ENCODE peak calls at places on chromosomes 2 and 18, in four cellular contexts. J is GM23248, X is H1, B is WERI-Rb-1. A is an unnamed sample.
A peak's percentile ranks its signal among the peaks of the same experiment; 100 is the strongest.

GRCh38 chr2:127173073-127173472 is 47.0 kb downstream of the CYP27C1 start:
- DNase-seq in X (no peak), B (no peak), J (peak; percentile 98), A (no peak)

GRCh38 chr2:43727634-43728014 is 46.2 kb upstream of the DYNC2LI1 start:
- DNase-seq in B (no peak), X (no peak), J (no peak), A (no peak)

GRCh38 chr18:24189007-24189528 is 50.2 kb downstream of the CABYR start:
- DNase-seq in B (no peak), X (no peak), J (peak; percentile 18), A (no peak)

GRCh38 chr2:180657054-180657453 is 323.4 kb upstream of the UBE2E3 start:
- DNase-seq in B (no peak), X (no peak), J (peak; percentile 56), A (no peak)

GRCh38 chr2:60679059-60679780 is 76.8 kb upstream of the PAPOLG start:
- DNase-seq in J (no peak), X (no peak), B (no peak), A (no peak)

GRCh38 chr18:70293166-70293565 is 4.3 kb downstream of the SOCS6 start:
- DNase-seq in J (no peak), X (no peak), B (no peak), A (no peak)

GRCh38 chr18:57561728-57562423 is 24.6 kb downstream of the FECH start:
- DNase-seq in J (peak; percentile 59), B (peak; percentile 49), X (peak; percentile 67), A (no peak)

GRCh38 chr2:163405298-163405697 is 330.5 kb downstream of the FIGN start:
- DNase-seq in X (no peak), J (no peak), B (no peak), A (no peak)

GRCh38 chr2:96493072-96493471 is 12.1 kb downstream of the NEURL3 start:
- DNase-seq in J (no peak), X (no peak), B (no peak), A (no peak)

GRCh38 chr2:113675885-113676284 is 48.8 kb downstream of the RABL2A start:
- DNase-seq in J (no peak), B (no peak), X (no peak), A (no peak)

GRCh38 chr2:241867776-241868420 is 1.6 kb upstream of the RTP5 start:
- DNase-seq in J (peak; percentile 17), X (no peak), B (no peak), A (no peak)

GRCh38 chr18:70373062-70373519 is 84.2 kb downstream of the SOCS6 start:
- DNase-seq in X (no peak), B (peak; percentile 10), J (peak; percentile 96), A (no peak)

GRCh38 chr2:68043719-68044498 is 18.9 kb downstream of the C1D start:
- DNase-seq in B (no peak), J (peak; percentile 90), X (no peak), A (no peak)

GRCh38 chr2:216920150-216920846 is 60.4 kb upstream of the TNP1 start:
- DNase-seq in J (no peak), B (no peak), X (no peak), A (no peak)

GRCh38 chr18:77197073-77197472 is 52.6 kb upstream of the GALR1 start:
- DNase-seq in J (no peak), B (peak; percentile 21), X (peak; percentile 56), A (no peak)

GRCh38 chr2:20723543-20723942 is 56.6 kb downstream of the GDF7 start:
- DNase-seq in J (peak; percentile 41), X (no peak), B (no peak), A (no peak)

GRCh38 chr2:191889924-191890323 is 43.0 kb upstream of the CAVIN2 start:
- DNase-seq in J (no peak), B (no peak), X (no peak), A (no peak)

GRCh38 chr2:99864561-99865216 is 277.7 kb downstream of the AFF3 start:
- DNase-seq in X (no peak), J (peak; percentile 63), B (no peak), A (peak; percentile 43)

GRCh38 chr18:3623769-3624545 is 174.0 kb downstream of the TGIF1 start:
- DNase-seq in J (peak; percentile 98), X (peak; percentile 65), B (peak; percentile 36), A (peak; percentile 85)

GRCh38 chr2:74391209-74391579 is 11.1 kb upstream of the DCTN1 start:
- DNase-seq in J (peak; percentile 69), X (no peak), B (no peak), A (no peak)

GRCh38 chr2:127195140-127196074 is 24.7 kb downstream of the CYP27C1 start:
- DNase-seq in J (no peak), B (no peak), X (no peak), A (no peak)

GRCh38 chr2:74895031-74895425 is 61.1 kb downstream of the HK2 start:
- DNase-seq in B (no peak), J (no peak), X (no peak), A (no peak)

GRCh38 chr2:168119519-168120141 is 127.8 kb downstream of the STK39 start:
- DNase-seq in J (peak; percentile 69), X (no peak), B (peak; percentile 25), A (no peak)

GRCh38 chr2:23594079-23594494 is 209.1 kb downstream of the KLHL29 start:
- DNase-seq in B (no peak), J (no peak), X (no peak), A (no peak)

GRCh38 chr2:12921321-12921720 is 204.6 kb downstream of the TRIB2 start:
- DNase-seq in X (no peak), B (no peak), J (no peak), A (no peak)

GRCh38 chr18:64372850-64373249 is 224.0 kb upstream of the LINC00305 start:
- DNase-seq in B (no peak), J (no peak), X (no peak), A (no peak)

GRCh38 chr2:184692137-184692734 is 93.9 kb downstream of the ZNF804A start:
- DNase-seq in B (no peak), X (no peak), J (peak; percentile 54), A (no peak)

GRCh38 chr18:67408240-67408639 is 108.3 kb downstream of the DSEL start:
- DNase-seq in B (no peak), X (no peak), J (peak; percentile 8), A (no peak)

GRCh38 chr2:148577845-148578492 is 66.6 kb upstream of the EPC2 start:
- DNase-seq in X (peak; percentile 69), B (no peak), J (no peak), A (no peak)

GRCh38 chr18:3585656-3586509 is 135.9 kb downstream of the TGIF1 start:
- DNase-seq in J (peak; percentile 84), B (peak; percentile 88), X (peak; percentile 84), A (peak; percentile 90)

GRCh38 chr2:181904022-181904632 is 12.6 kb downstream of the ITPRID2 start:
- DNase-seq in B (no peak), J (peak; percentile 44), X (no peak), A (no peak)

GRCh38 chr2:8451273-8451672 is 230.6 kb upstream of the ID2 start:
- DNase-seq in B (no peak), J (no peak), X (no peak), A (no peak)

GRCh38 chr2:37211212-37211611 is 14.9 kb downstream of the CEBPZOS start:
- DNase-seq in X (no peak), J (no peak), B (no peak), A (no peak)
- H3K36me3 ChIP-seq in X (peaks cover 32% of the 10 kb centered on the region), J (peaks cover 89% of the 10 kb centered on the region), B (peaks cover 98% of the 10 kb centered on the region), A (peaks cover 3% of the 10 kb centered on the region)

GRCh38 chr2:109175350-109175678 is 46.3 kb downstream of the SH3RF3 start:
- DNase-seq in X (no peak), J (no peak), B (no peak), A (no peak)
- H3K27ac ChIP-seq in X (no peak overlapping the region), J (no peak overlapping the region), B (no peak overlapping the region), A (peak overlapping the region; percentile 98)

GRCh38 chr18:21803495-21803894 is 62.9 kb downstream of the MIB1 start:
- DNase-seq in X (no peak), B (no peak), J (peak; percentile 53), A (no peak)

GRCh38 chr18:21808185-21808584 is 67.6 kb downstream of the MIB1 start:
- DNase-seq in B (no peak), X (no peak), J (no peak), A (no peak)

GRCh38 chr18:21809725-21810124 is 69.1 kb downstream of the MIB1 start:
- DNase-seq in B (no peak), J (no peak), X (no peak), A (no peak)

GRCh38 chr18:21805771-21806366 is 65.3 kb downstream of the MIB1 start:
- DNase-seq in J (no peak), X (no peak), B (no peak), A (peak; percentile 78)
- H3K36me3 ChIP-seq in J (peaks cover 30% of the 10 kb centered on the region), X (no peaks in the 10 kb centered on the region), B (peaks cover 66% of the 10 kb centered on the region), A (no peaks in the 10 kb centered on the region)

GRCh38 chr2:9488583-9489547 is 14.5 kb downstream of the IAH1 start:
- DNase-seq in X (no peak), J (peak; percentile 76), B (no peak), A (no peak)
- H3K27ac ChIP-seq in X (no peak overlapping the region), J (peak overlapping the region; percentile 55), B (no peak overlapping the region), A (no peak overlapping the region)

DNA sequence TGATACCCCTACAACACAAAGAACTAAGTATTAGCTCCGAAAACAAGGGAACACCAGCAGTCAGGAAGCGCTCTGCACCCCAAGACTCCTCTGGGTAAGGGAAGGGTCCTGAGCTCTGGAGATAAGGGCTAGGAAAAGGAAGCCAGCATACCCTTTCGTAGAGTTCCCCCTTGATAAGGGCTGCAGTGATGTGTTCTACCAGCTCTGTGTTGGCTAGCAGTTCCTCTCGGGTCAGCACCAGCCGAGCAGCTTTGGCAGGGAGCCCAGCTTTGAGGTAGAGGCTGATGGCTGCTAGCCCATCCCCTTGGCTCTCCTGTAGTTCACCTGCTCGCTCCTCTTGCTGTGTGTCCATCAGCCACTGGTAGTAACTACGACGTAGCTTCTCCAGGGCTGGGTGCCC is 18.9 kb downstream of the KRTCAP3 start:
- DNase-seq in J (no peak), X (no peak), B (no peak), A (no peak)
- H3K36me3 ChIP-seq in J (no peaks in the 10 kb centered on the region), X (no peaks in the 10 kb centered on the region), B (peaks cover 15% of the 10 kb centered on the region), A (peaks cover 4% of the 10 kb centered on the region)